ENCODE peak calls at places on chromosomes 13 and 19, in eight cellular contexts. P is kidney epithelial cell, J is fibroblast of mammary gland, R is mammary epithelial cell, K is dorsolateral prefrontal cortex, A is neural crest cell, C is uterus, O is thoracic aorta. T is an unnamed sample.
A peak's percentile ranks its signal among the peaks of the same experiment; 100 is the strongest.

GRCh38 chr19:58581227-58582141 is 8.3 kb upstream of the MZF1 start:
- DNase-seq in K (peak; percentile 75), A (peak; percentile 92), C (peak; percentile 87), R (peak; percentile 72), P (no peak), J (peak; percentile 89), O (peak; percentile 45), T (peak; percentile 80)

GRCh38 chr13:30884543-30884942 is 21.5 kb upstream of the MEDAG start:
- DNase-seq in J (no peak), A (no peak), K (no peak), R (no peak), O (no peak), C (no peak), P (no peak), T (no peak)

GRCh38 chr13:44969858-44970484 is 19.3 kb downstream of the NUFIP1 start:
- DNase-seq in R (peak; percentile 28), A (no peak), P (peak; percentile 23), J (peak; percentile 70), O (no peak), K (peak; percentile 12), C (no peak), T (no peak)

GRCh38 chr19:800360-801029 is 3.2 kb downstream of the PTBP1 start:
- DNase-seq in K (no peak), A (no peak), J (peak; percentile 44), P (peak; percentile 25), C (no peak), O (no peak), R (peak; percentile 80), T (no peak)

GRCh38 chr13:40666058-40666904 is at the start of gene FOXO1:
- DNase-seq in J (peak; percentile 78), R (peak; percentile 84), C (peak; percentile 94), A (peak; percentile 79), O (peak; percentile 46), P (no peak), K (peak; percentile 80), T (peak; percentile 91)

GRCh38 chr13:57630661-57631606 is 610 bp upstream of the PCDH17 start:
- DNase-seq in O (no peak), K (no peak), J (peak; percentile 46), C (no peak), A (peak; percentile 25), P (peak; percentile 58), R (peak; percentile 23), T (no peak)

GRCh38 chr13:27300941-27301586 is 30.4 kb downstream of the RASL11A start:
- DNase-seq in O (no peak), C (no peak), J (no peak), K (no peak), A (no peak), P (no peak), R (peak; percentile 34), T (no peak)

GRCh38 chr13:98664047-98664446 is 87.1 kb upstream of the STK24 start:
- DNase-seq in C (no peak), J (peak; percentile 89), K (no peak), P (peak; percentile 78), A (no peak), O (no peak), R (peak; percentile 96), T (no peak)

GRCh38 chr19:7427944-7428343 is 60.9 kb downstream of the PEX11G start:
- DNase-seq in C (no peak), P (no peak), A (no peak), R (no peak), O (no peak), K (no peak), J (no peak), T (no peak)

GRCh38 chr19:30028118-30028991 is 86.3 kb downstream of the URI1 start:
- DNase-seq in J (no peak), R (no peak), A (no peak), K (no peak), C (no peak), O (no peak), P (no peak), T (no peak)

GRCh38 chr19:29687244-29687896 is 22.1 kb downstream of the PLEKHF1 start:
- DNase-seq in C (peak; percentile 83), J (peak; percentile 99), P (peak; percentile 89), R (peak; percentile 78), O (no peak), K (no peak), A (no peak), T (no peak)

GRCh38 chr19:8046569-8047165 is 5.9 kb upstream of the CCL25 start:
- DNase-seq in P (no peak), O (no peak), A (no peak), C (no peak), R (no peak), K (no peak), J (no peak), T (no peak)

GRCh38 chr19:49057636-49058234 is at the start of gene CGB7:
- DNase-seq in C (peak; percentile 77), R (peak; percentile 69), P (peak; percentile 25), O (peak; percentile 22), K (no peak), A (peak; percentile 68), J (peak; percentile 38), T (peak; percentile 72)

GRCh38 chr13:99984463-99985242 is 3.1 kb downstream of the ZIC2 start:
- DNase-seq in R (no peak), K (no peak), P (no peak), A (no peak), O (no peak), C (no peak), J (no peak), T (no peak)

GRCh38 chr13:45082964-45083363 is 37.3 kb upstream of the GTF2F2 start:
- DNase-seq in R (peak; percentile 74), A (no peak), K (no peak), O (no peak), J (peak; percentile 76), P (no peak), C (no peak), T (no peak)

GRCh38 chr19:50264483-50265186 is 61.2 kb downstream of the MYH14 start:
- DNase-seq in O (no peak), J (peak; percentile 12), K (no peak), P (no peak), R (no peak), A (no peak), C (no peak), T (no peak)

GRCh38 chr13:80463673-80464352 is 122.9 kb upstream of the SPRY2 start:
- DNase-seq in P (no peak), R (peak; percentile 14), O (no peak), J (peak; percentile 63), A (no peak), C (no peak), K (no peak), T (no peak)

DNA sequence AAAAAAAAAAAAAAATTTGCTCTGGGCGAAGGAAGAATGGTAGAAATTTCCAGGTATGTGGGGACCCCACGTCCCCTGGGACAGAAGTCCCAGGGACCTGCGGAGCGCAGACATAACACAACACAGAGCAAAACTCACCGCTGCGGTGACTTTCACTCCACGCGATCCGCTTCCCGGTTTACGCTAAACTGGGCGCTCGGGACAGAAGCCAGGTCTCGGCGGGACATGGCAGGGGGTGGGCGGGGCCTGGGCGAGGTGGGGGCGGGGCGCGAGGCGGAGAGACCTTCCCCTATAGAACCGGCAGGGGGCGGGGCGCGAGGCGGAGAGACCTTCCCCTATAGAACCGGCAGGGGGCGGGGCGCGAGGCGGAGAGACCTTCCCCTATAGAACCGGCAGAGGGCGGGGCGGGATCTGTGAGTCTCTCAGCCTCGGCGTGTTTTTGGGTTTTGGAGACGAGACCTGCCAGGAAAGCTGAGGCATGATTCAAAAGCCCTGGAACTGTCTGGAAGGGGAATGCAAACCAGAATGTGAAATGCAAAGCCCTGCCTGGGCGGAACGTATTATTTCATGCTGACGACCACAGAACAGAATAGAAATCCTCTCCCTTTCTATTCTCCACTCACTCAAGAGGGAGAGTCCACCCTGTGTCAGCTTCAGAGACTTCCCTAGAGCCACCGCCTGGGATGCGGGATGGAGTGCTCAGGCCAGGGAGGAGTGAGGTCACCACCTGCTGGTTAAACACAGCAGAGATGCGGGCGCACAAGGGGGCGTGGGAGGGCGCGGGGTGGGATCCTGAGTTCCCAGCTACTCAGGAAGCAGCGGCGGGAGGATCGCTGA is 20.2 kb upstream of the ERVV-1 start:
- DNase-seq in C (peak; percentile 81), O (peak; percentile 69), P (no peak), K (peak; percentile 83), J (peak; percentile 77), A (peak; percentile 83), R (peak; percentile 71), T (peak; percentile 93)
- TF ChIP-seq CTCF in C (peak; percentile 36), O (peak; percentile 75), P (peak; percentile 65), K (peak; percentile 54), J (peak; percentile 18), A (peak; percentile 87), R (peak; percentile 56), T (peak; percentile 90)

GRCh38 chr19:38870612-38871011 is 7.5 kb downstream of the RINL start:
- DNase-seq in O (no peak), A (no peak), P (no peak), C (no peak), R (no peak), J (no peak), K (no peak), T (no peak)

GRCh38 chr19:38867176-38867780 is 10.8 kb downstream of the RINL start:
- DNase-seq in O (no peak), P (no peak), K (no peak), C (no peak), R (no peak), J (no peak), A (no peak), T (no peak)

GRCh38 chr19:38869160-38869835 is 8.8 kb downstream of the RINL start:
- DNase-seq in J (no peak), O (no peak), C (no peak), K (peak; percentile 29), A (no peak), R (no peak), P (no peak), T (no peak)

GRCh38 chr19:38868551-38868950 is 9.5 kb downstream of the RINL start:
- DNase-seq in R (no peak), J (no peak), K (no peak), C (no peak), O (no peak), P (no peak), A (no peak), T (no peak)

GRCh38 chr19:38869836-38870607 is 8.1 kb downstream of the RINL start:
- DNase-seq in J (peak; percentile 45), A (peak; percentile 61), C (peak; percentile 81), R (peak; percentile 46), O (no peak), P (no peak), K (peak; percentile 89), T (peak; percentile 82)
- TF ChIP-seq CTCF in J (peak; percentile 62), A (peak; percentile 76), C (peak; percentile 86), R (peak; percentile 78), O (peak; percentile 76), P (peak; percentile 71), K (peak; percentile 68), T (peak; percentile 80)

GRCh38 chr19:32363632-32364031 is 18.2 kb downstream of the ZNF507 start:
- DNase-seq in J (no peak), A (no peak), C (no peak), K (no peak), P (no peak), R (no peak), O (no peak), T (no peak)
- TF ChIP-seq CTCF in J (no peak), A (no peak), C (no peak), K (no peak), P (no peak), R (no peak), O (no peak), T (no peak)

DNA sequence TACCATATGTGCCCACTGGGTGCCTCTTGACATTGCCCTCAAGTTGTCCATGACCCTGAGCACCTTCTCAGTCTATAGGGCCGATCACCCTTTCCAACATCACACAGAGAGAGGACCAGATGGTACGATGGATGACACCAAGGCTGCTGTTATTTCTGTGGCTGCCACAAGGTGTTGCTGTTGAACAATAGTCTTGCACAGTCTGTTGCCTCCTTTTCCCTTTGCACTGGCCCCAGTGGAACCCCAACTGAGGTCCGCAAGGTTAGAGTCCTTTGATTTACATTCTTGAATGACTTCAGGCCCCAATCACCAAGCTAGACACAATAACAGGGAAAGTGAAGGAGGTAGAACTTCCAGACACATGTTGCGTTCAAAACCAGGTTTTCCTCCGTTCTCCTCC is 52.0 kb downstream of the TINCR start:
- DNase-seq in O (no peak), C (no peak), K (no peak), A (no peak), J (no peak), R (no peak), P (no peak), T (no peak)
- TF ChIP-seq CTCF in O (no peak), C (no peak), K (no peak), A (peak; percentile 51), J (peak; percentile 24), R (peak; percentile 28), P (no peak), T (peak; percentile 57)

T was measured in type B pancreatic cell.